ENCODE peak calls at places on chromosome 3, in four cellular contexts. K, S, O and A are unnamed samples.
A peak's percentile ranks its signal among the peaks of the same experiment; 100 is the strongest.

GRCh38 chr3:80734955-80735354 is 967.2 kb upstream of the ROBO1 start:
- DNase-seq in K (no peak), S (no peak), O (no peak), A (no peak)

GRCh38 chr3:186442162-186442561 is 80.1 kb upstream of the DGKG start:
- DNase-seq in S (no peak), O (no peak), K (no peak), A (no peak)

GRCh38 chr3:51384145-51384729 is 854 bp upstream of the MANF start:
- DNase-seq in K (peak; percentile 28), O (no peak), S (peak; percentile 58), A (no peak)

GRCh38 chr3:13078158-13078905 is 5.1 kb upstream of the IQSEC1 start:
- DNase-seq in S (no peak), O (no peak), K (no peak), A (no peak)

GRCh38 chr3:50388720-50389352 is 29.5 kb upstream of the TMEM115 start:
- DNase-seq in K (no peak), S (no peak), O (no peak), A (no peak)

GRCh38 chr3:112675943-112676530 is 35.1 kb upstream of the CCDC80 start:
- DNase-seq in S (no peak), O (no peak), K (no peak), A (no peak)

GRCh38 chr3:129596194-129597086 is 10.0 kb downstream of the PLXND1 start:
- DNase-seq in O (peak; percentile 48), S (peak; percentile 68), K (peak; percentile 95), A (no peak)

GRCh38 chr3:33474895-33475294 is 34.7 kb upstream of the UBP1 start:
- DNase-seq in S (no peak), O (no peak), K (no peak), A (no peak)

DNA sequence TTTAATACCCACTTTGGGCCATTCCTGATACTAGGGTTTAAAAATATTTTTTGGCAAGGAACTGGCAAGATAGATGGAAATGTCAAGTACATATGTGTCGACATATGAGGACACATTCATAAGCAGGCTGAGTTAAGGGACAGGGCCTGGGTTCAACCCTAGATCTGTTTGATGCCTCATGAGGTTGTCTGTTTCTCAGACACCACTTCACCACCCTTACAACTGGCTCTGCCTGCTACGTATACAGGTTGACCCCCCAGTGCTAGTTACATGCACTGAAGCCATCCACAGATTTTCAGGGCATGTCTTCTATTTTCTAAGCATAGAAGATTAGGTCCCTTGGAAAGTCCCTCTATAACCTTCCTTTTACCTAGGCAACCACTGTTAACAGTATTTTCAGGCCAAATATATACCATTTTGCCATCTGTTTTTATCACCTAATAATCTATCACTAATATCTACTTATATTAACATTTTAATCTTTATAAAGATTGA is 296.7 kb downstream of the PLCL2 start:
- DNase-seq in S (no peak), O (no peak), K (no peak), A (no peak)
- TF ChIP-seq CTCF in S (no peak), O (no peak), K (no peak), A (no peak)

GRCh38 chr3:82707035-82707434 is 945.6 kb upstream of the GBE1 start:
- DNase-seq in O (no peak), S (peak; percentile 6), K (no peak), A (no peak)
- TF ChIP-seq CTCF in O (no peak), S (no peak), K (no peak), A (no peak)

DNA sequence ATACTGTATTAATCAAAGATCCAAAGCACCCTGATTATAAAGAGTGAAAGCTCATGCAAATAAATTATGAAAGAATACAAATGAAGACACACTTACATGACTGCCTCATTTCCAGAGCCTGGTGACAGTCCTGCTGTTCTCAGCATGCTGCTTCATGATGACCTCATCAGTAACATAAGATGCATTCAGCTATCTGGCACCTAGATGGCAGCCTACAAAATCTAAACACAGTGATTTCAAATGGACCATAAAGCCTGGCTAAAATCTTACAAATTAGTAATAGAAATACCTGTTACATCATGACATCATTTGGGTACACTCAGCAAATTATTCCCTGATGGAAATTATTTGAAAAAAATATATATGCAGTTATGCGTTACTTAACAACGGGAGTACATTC is 207.0 kb downstream of the EPHA3 start:
- DNase-seq in S (peak; percentile 12), O (no peak), K (no peak), A (no peak)
- TF ChIP-seq CTCF in S (no peak), O (no peak), K (no peak), A (peak; percentile 29)

GRCh38 chr3:135081451-135082434 is 286.7 kb downstream of the EPHB1 start:
- DNase-seq in O (no peak), S (no peak), K (no peak), A (no peak)

GRCh38 chr3:135084404-135084803 is 289.3 kb downstream of the EPHB1 start:
- DNase-seq in K (no peak), O (no peak), S (no peak), A (no peak)

GRCh38 chr3:135083756-135084155 is 288.7 kb downstream of the EPHB1 start:
- DNase-seq in S (no peak), K (no peak), O (no peak), A (no peak)

GRCh38 chr3:135082706-135083105 is 287.6 kb downstream of the EPHB1 start:
- DNase-seq in K (no peak), S (no peak), O (no peak), A (no peak)

DNA sequence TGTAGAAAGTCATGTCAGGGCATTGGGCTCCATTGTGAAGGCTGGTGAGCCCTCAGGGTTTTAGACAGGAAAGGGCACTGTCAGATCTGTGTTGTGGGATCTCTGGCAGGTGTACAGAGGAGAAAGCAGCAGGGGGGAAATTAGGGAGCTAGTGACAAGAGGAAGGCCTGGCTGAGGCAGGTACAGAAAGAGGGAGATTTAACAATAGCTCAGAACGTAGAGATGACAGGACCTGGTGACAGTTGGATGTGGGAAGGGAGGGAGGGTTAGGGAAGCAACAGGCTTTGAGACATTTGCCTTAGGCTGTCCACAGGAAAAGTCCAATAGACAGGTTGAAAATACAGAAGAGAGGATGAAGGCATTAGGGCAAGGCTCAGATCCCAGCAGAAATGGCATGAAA is 288.1 kb downstream of the EPHB1 start:
- DNase-seq in O (no peak), K (no peak), S (no peak), A (no peak)
- TF ChIP-seq CTCF in O (no peak), K (no peak), S (no peak), A (no peak)